ENCODE peak calls at places on chromosomes 12 and 14, in eight cellular contexts. S is CD8-positive, alpha-beta T cell; U is H1; D is RWPE1; T is right atrium auricular region; A is transverse colon; I is GM12865; R is upper lobe of right lung. H is an unnamed sample.

GRCh38 chr12:8077207-8077606 is 4.9 kb upstream of the NECAP1 start:
- DNase-seq in S (no peak), U (no peak), D (peak), T (no peak), A (no peak), I (no peak), R (no peak), H (no peak)

GRCh38 chr14:61566537-61567225 is 128.6 kb upstream of the HIF1A start:
- DNase-seq in S (no peak), U (no peak), D (no peak), T (peak), A (no peak), I (no peak), R (no peak), H (no peak)

GRCh38 chr12:125220404-125221273 is 155.4 kb downstream of the AACS start:
- DNase-seq in S (no peak), U (no peak), D (no peak), T (no peak), A (no peak), I (no peak), R (no peak), H (no peak)

GRCh38 chr12:45336762-45337596 is 121.1 kb downstream of the ANO6 start:
- DNase-seq in S (no peak), U (no peak), D (no peak), T (no peak), A (no peak), I (no peak), R (no peak), H (no peak)

GRCh38 chr12:1544991-1545700 is 49.2 kb downstream of the FBXL14 start:
- DNase-seq in S (no peak), U (no peak), D (no peak), T (no peak), A (no peak), I (no peak), R (no peak), H (no peak)

GRCh38 chr12:110733089-110733715 is 9.5 kb downstream of the PPP1CC start:
- DNase-seq in S (peak), U (no peak), D (no peak), T (peak), A (no peak), I (no peak), R (no peak), H (no peak)

GRCh38 chr12:122215789-122216188 is 10.1 kb downstream of the DIABLO start:
- DNase-seq in S (no peak), U (no peak), D (no peak), T (no peak), A (no peak), I (no peak), R (no peak), H (no peak)

GRCh38 chr12:118055144-118055557 is 5.8 kb downstream of the WSB2 start:
- DNase-seq in S (peak), U (no peak), D (no peak), T (no peak), A (peak), I (peak), R (no peak), H (peak)

GRCh38 chr12:56521590-56522371 is at the start of gene RBMS2:
- DNase-seq in S (peak), U (peak), D (peak), T (peak), A (peak), I (peak), R (peak), H (peak)

GRCh38 chr14:64755661-64756265 is 51.5 kb downstream of the PLEKHG3 start:
- DNase-seq in S (peak), U (no peak), D (peak), T (no peak), A (peak), I (peak), R (no peak), H (no peak)

GRCh38 chr12:524167-524951 is 64.6 kb downstream of the B4GALNT3 start:
- DNase-seq in S (no peak), U (no peak), D (no peak), T (no peak), A (no peak), I (no peak), R (no peak), H (no peak)

GRCh38 chr12:56749364-56749763 is 2.8 kb downstream of the PRIM1 start:
- DNase-seq in S (no peak), U (no peak), D (no peak), T (no peak), A (no peak), I (no peak), R (no peak), H (no peak)

GRCh38 chr14:90400904-90401561 is 4.2 kb downstream of the CALM1 start:
- DNase-seq in S (no peak), U (no peak), D (no peak), T (no peak), A (no peak), I (no peak), R (no peak), H (no peak)

DNA sequence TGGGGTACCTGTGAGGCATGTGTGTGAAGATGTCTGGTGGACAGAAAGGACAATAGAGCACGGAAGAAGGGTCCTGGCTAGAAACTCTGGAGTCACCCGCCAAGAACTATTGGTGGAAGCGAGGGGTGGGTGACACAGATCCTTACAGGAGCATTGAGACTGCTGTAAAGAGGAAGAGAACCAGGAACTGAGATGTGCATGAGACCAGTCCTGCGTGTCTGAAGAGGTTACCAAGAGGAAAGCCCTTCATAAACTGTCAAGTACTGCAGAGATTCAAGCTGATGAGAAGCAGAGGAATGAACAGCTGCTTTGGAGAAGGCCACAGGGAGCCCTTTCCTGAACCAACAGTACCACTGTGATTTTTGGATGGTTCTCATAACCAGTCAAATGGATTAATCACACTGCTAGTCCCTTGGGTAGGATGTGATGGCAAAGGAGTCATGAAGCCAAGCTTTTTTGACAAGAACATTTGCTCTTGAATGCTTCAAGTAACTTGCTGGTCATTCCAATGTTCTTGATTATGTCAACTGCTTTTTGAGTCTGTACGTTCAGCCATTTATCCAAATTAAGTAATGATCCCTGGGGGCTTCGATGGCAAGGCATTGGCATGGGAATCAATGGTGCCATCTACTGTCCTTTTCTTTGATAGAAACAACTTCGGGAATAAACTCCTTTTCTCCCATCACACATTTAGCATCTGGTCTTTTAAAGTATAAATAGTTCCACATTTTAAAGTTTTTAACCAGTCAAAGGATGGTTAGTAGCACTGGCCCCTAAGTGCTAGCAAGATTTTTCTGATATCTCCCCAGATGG is 42.9 kb downstream of the GPR135 start:
- DNase-seq in S (no peak), U (no peak), D (no peak), T (no peak), A (no peak), I (no peak), R (no peak), H (no peak)
- TF ChIP-seq CTCF in S (no peak), U (peak), D (no peak), T (no peak), A (no peak), I (peak), R (peak), H (peak)

DNA sequence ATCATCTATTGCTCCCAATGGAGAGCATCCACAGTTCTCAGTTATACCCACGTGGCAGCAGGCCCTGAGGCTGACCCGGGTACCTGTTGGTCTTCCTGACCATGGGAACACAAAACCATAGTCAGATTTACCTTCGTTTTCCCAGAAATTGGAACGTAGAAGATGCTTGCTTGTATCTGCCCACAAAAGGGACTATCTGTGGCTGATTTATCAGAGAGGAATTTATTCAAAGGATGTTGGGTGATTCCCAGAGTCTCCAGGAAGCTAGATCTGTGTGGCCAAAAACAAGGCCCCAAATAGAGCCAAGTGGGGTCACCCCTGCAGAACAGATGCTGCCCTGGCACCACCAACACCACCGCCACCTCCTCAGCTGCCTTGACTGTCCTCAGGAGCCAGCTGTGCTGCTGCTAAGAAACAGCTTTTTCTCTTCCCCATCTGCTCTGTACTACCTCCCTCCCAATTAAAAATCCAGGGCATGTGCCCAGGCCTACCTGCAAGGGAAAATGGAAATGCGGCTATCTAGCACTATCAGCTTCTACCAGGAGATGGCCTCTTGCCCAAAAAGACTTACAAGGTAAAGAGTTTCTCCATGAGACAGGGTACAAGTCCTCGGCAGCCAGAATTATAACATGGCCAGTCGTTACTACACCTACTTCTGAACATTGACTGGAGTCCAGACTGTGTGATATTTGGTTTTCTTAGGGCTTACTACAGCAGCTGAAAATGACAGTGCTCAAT is 128.6 kb upstream of the PLEKHG7 start:
- DNase-seq in S (no peak), U (no peak), D (no peak), T (no peak), A (no peak), I (no peak), R (no peak), H (no peak)
- TF ChIP-seq CTCF in S (peak), U (peak), D (no peak), T (no peak), A (no peak), I (peak), R (peak), H (peak)

GRCh38 chr12:112524676-112525425 is 106.1 kb downstream of the PTPN11 start:
- DNase-seq in S (no peak), U (no peak), D (peak), T (no peak), A (no peak), I (no peak), R (no peak), H (no peak)
- TF ChIP-seq CTCF in S (no peak), U (peak), D (no peak), T (no peak), A (no peak), I (no peak), R (peak), H (no peak)

GRCh38 chr12:104680506-104680905 is 223.8 kb downstream of the CHST11 start:
- DNase-seq in S (no peak), U (no peak), D (no peak), T (no peak), A (no peak), I (no peak), R (no peak), H (no peak)

GRCh38 chr12:104677441-104678089 is 220.8 kb downstream of the CHST11 start:
- DNase-seq in S (no peak), U (no peak), D (no peak), T (no peak), A (no peak), I (no peak), R (no peak), H (no peak)

GRCh38 chr12:104682790-104683279 is 226.1 kb downstream of the CHST11 start:
- DNase-seq in S (peak), U (no peak), D (no peak), T (no peak), A (no peak), I (peak), R (no peak), H (peak)

GRCh38 chr12:104681012-104681690 is 224.4 kb downstream of the CHST11 start:
- DNase-seq in S (no peak), U (no peak), D (no peak), T (no peak), A (no peak), I (no peak), R (no peak), H (no peak)

DNA sequence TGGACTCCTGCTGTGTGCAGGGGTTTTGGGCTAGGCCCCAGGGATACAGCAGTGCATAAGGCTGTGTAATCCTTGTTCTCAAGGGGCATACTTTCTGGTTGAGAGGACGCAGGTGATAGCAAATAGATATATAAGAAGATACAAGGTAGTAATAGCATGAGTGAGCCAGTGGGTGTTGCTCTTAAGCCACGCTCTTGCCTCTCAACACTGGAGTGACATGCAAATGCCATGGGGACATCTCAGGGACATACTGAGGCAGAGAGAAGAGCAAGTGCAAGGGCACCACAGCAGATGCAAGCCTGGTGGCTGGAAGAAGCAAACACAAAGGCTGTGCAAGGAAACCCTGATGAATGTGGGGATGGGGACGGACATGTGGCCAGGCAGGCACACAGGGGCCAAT is 223.3 kb downstream of the CHST11 start:
- DNase-seq in S (no peak), U (no peak), D (no peak), T (no peak), A (no peak), I (peak), R (no peak), H (peak)
- TF ChIP-seq CTCF in S (peak), U (peak), D (no peak), T (no peak), A (no peak), I (peak), R (no peak), H (peak)

H was measured in GM10248.